ENCODE peak calls at places on chromosomes 12 and 14, in eight cellular contexts. F is ascending aorta; S is activated CD8-positive, alpha-beta memory T cell treated with anti-CD3 and anti-CD28 coated beads, Interleukin-2, amount 10 ng/mL, durations not matched to agents 7 days and 5 days; X is WTC11; W is activated CD4-positive, alpha-beta T cell treated with anti-CD3 and anti-CD28 coated beads, Interleukin-2, amount 50 U/mL, for 48 hours; R is stimulated activated CD4-positive, alpha-beta T cell treated with anti-CD3 and anti-CD28 coated beads, TNF-alpha, amount 100 ng/mL, for 1 hour; B is bronchial epithelial cell; Z is midbrain. Y is an unnamed sample.

GRCh38 chr12:25151476-25151875 is 43.5 kb downstream of the DNAI7 start:
- DNase-seq in Z (no peak), B (peak; percentile 92), F (peak; percentile 72), X (no peak), R (no peak), W (no peak), S (no peak), Y (no peak)

GRCh38 chr14:66163023-66163422 is 323.1 kb upstream of the CCDC196 start:
- DNase-seq in R (no peak), Z (no peak), S (no peak), X (no peak), W (no peak), B (peak; percentile 5), F (no peak), Y (no peak)

GRCh38 chr12:111451649-111452129 is 46.0 kb downstream of the SH2B3 start:
- DNase-seq in Z (peak; percentile 65), X (no peak), B (peak; percentile 49), W (no peak), R (no peak), S (no peak), F (no peak), Y (peak; percentile 16)

GRCh38 chr14:24366664-24367505 is 1.1 kb upstream of the NFATC4 start:
- DNase-seq in W (peak; percentile 41), X (peak; percentile 93), Z (peak; percentile 69), S (no peak), B (peak; percentile 89), R (peak; percentile 3), F (peak; percentile 65), Y (no peak)

GRCh38 chr12:96720363-96720705 is 186.7 kb upstream of the NEDD1 start:
- DNase-seq in R (no peak), W (peak; percentile 32), F (no peak), Z (no peak), X (peak; percentile 43), S (peak; percentile 50), B (no peak), Y (peak; percentile 34)

GRCh38 chr14:21933681-21934080 is 260.1 kb upstream of the OR4E1 start:
- DNase-seq in R (no peak), W (no peak), S (no peak), B (peak; percentile 34), Z (no peak), F (no peak), X (no peak), Y (no peak)

GRCh38 chr14:35287481-35288013 is 4.6 kb upstream of the PSMA6 start:
- DNase-seq in S (peak; percentile 47), R (no peak), Z (no peak), X (no peak), W (peak; percentile 77), F (no peak), B (peak; percentile 13), Y (peak; percentile 26)

GRCh38 chr14:99757331-99758070 is 35.7 kb upstream of the EML1 start:
- DNase-seq in R (no peak), F (no peak), X (no peak), B (peak; percentile 97), S (no peak), W (peak; percentile 30), Z (no peak), Y (no peak)

GRCh38 chr12:51056242-51056641 is 8.1 kb downstream of the LETMD1 start:
- DNase-seq in W (no peak), X (no peak), R (no peak), S (no peak), F (no peak), Z (no peak), B (peak; percentile 95), Y (no peak)

GRCh38 chr12:6222009-6222702 is 22.0 kb downstream of the CD9 start:
- DNase-seq in S (no peak), R (no peak), Z (peak; percentile 26), W (no peak), X (no peak), B (peak; percentile 76), F (no peak), Y (no peak)

GRCh38 chr14:62087191-62087590 is 325.0 kb downstream of the SNAPC1 start:
- DNase-seq in B (no peak), W (no peak), Z (no peak), R (no peak), X (no peak), F (no peak), S (no peak), Y (no peak)

GRCh38 chr14:65032319-65032718 is 45.6 kb downstream of the FNTB start:
- DNase-seq in S (no peak), F (no peak), X (no peak), W (no peak), R (no peak), B (no peak), Z (no peak), Y (no peak)

GRCh38 chr12:104503191-104503590 is 46.4 kb downstream of the CHST11 start:
- DNase-seq in X (no peak), W (no peak), S (peak; percentile 49), B (no peak), Z (no peak), R (no peak), F (no peak), Y (no peak)

GRCh38 chr12:100900808-100901207 is 106.2 kb downstream of the ANO4 start:
- DNase-seq in W (no peak), B (no peak), F (no peak), X (no peak), R (no peak), S (no peak), Z (no peak), Y (no peak)

GRCh38 chr12:46342562-46343033 is 30.0 kb downstream of the SLC38A2 start:
- DNase-seq in Z (peak; percentile 48), B (peak; percentile 86), W (peak; percentile 12), S (no peak), R (no peak), F (no peak), X (peak; percentile 35), Y (peak; percentile 26)

GRCh38 chr12:2944401-2945047 is 14.7 kb upstream of the TEAD4 start:
- DNase-seq in R (no peak), W (peak; percentile 74), F (no peak), X (peak; percentile 90), S (peak; percentile 72), B (peak; percentile 36), Z (peak; percentile 26), Y (peak; percentile 65)

GRCh38 chr12:30440826-30441602 is 254.7 kb downstream of the IPO8 start:
- DNase-seq in R (no peak), F (no peak), W (no peak), Z (no peak), S (no peak), X (peak; percentile 52), B (peak; percentile 41), Y (no peak)